ENCODE peak calls at places on chromosomes 13 and 19, in five cellular contexts. One of them, this sample, is unnamed.

GRCh38 chr19:44723952-44724319 is 24.6 kb upstream of the BCL3 start:
- DNase-seq in stimulated activated CD8-positive, alpha-beta memory T cell treated with anti-CD3 and anti-CD28 coated beads, Interleukin-12 subunit alpha, Interleukin-12 subunit beta, amount 100 ng/mL, for 1 hour: peak; percentile 63
- DNase-seq in activated T-cell treated with anti-CD3 and anti-CD28 coated beads for 48 hours: peak; percentile 75
- DNase-seq in NCI-H82: peak; percentile 80
- DNase-seq in PC-3: peak; percentile 86
- DNase-seq in this sample: no peak

GRCh38 chr13:99289674-99290337 is 17.4 kb downstream of the GPR183 start:
- DNase-seq in stimulated activated CD8-positive, alpha-beta memory T cell treated with anti-CD3 and anti-CD28 coated beads, Interleukin-12 subunit alpha, Interleukin-12 subunit beta, amount 100 ng/mL, for 1 hour: no peak
- DNase-seq in activated T-cell treated with anti-CD3 and anti-CD28 coated beads for 48 hours: peak; percentile 57
- DNase-seq in NCI-H82: no peak
- DNase-seq in PC-3: no peak
- DNase-seq in this sample: no peak

GRCh38 chr13:32011971-32012370 is 19.6 kb upstream of the FRY start:
- DNase-seq in stimulated activated CD8-positive, alpha-beta memory T cell treated with anti-CD3 and anti-CD28 coated beads, Interleukin-12 subunit alpha, Interleukin-12 subunit beta, amount 100 ng/mL, for 1 hour: no peak
- DNase-seq in activated T-cell treated with anti-CD3 and anti-CD28 coated beads for 48 hours: no peak
- DNase-seq in NCI-H82: no peak
- DNase-seq in PC-3: no peak
- DNase-seq in this sample: no peak

GRCh38 chr13:113390874-113391497 is 27.1 kb upstream of the GRTP1 start:
- DNase-seq in stimulated activated CD8-positive, alpha-beta memory T cell treated with anti-CD3 and anti-CD28 coated beads, Interleukin-12 subunit alpha, Interleukin-12 subunit beta, amount 100 ng/mL, for 1 hour: no peak
- DNase-seq in activated T-cell treated with anti-CD3 and anti-CD28 coated beads for 48 hours: no peak
- DNase-seq in NCI-H82: peak; percentile 27
- DNase-seq in PC-3: no peak
- DNase-seq in this sample: no peak

GRCh38 chr13:107447591-107447990 is 767.7 kb downstream of the LIG4 start:
- DNase-seq in stimulated activated CD8-positive, alpha-beta memory T cell treated with anti-CD3 and anti-CD28 coated beads, Interleukin-12 subunit alpha, Interleukin-12 subunit beta, amount 100 ng/mL, for 1 hour: no peak
- DNase-seq in activated T-cell treated with anti-CD3 and anti-CD28 coated beads for 48 hours: no peak
- DNase-seq in NCI-H82: no peak
- DNase-seq in PC-3: no peak
- DNase-seq in this sample: no peak

GRCh38 chr19:27905074-27905473 is 1307.9 kb downstream of the UQCRFS1 start:
- DNase-seq in stimulated activated CD8-positive, alpha-beta memory T cell treated with anti-CD3 and anti-CD28 coated beads, Interleukin-12 subunit alpha, Interleukin-12 subunit beta, amount 100 ng/mL, for 1 hour: no peak
- DNase-seq in activated T-cell treated with anti-CD3 and anti-CD28 coated beads for 48 hours: no peak
- DNase-seq in NCI-H82: no peak
- DNase-seq in PC-3: no peak
- DNase-seq in this sample: no peak

GRCh38 chr19:41456342-41456918 is 13.5 kb downstream of the ERICH4 start:
- DNase-seq in stimulated activated CD8-positive, alpha-beta memory T cell treated with anti-CD3 and anti-CD28 coated beads, Interleukin-12 subunit alpha, Interleukin-12 subunit beta, amount 100 ng/mL, for 1 hour: no peak
- DNase-seq in activated T-cell treated with anti-CD3 and anti-CD28 coated beads for 48 hours: no peak
- DNase-seq in NCI-H82: no peak
- DNase-seq in PC-3: no peak
- DNase-seq in this sample: no peak

GRCh38 chr19:15268192-15268927 is 36.1 kb upstream of the EPHX3 start:
- DNase-seq in stimulated activated CD8-positive, alpha-beta memory T cell treated with anti-CD3 and anti-CD28 coated beads, Interleukin-12 subunit alpha, Interleukin-12 subunit beta, amount 100 ng/mL, for 1 hour: no peak
- DNase-seq in activated T-cell treated with anti-CD3 and anti-CD28 coated beads for 48 hours: no peak
- DNase-seq in NCI-H82: no peak
- DNase-seq in PC-3: no peak
- DNase-seq in this sample: no peak

GRCh38 chr19:7550987-7551761 is 15.7 kb downstream of the PNPLA6 start:
- DNase-seq in stimulated activated CD8-positive, alpha-beta memory T cell treated with anti-CD3 and anti-CD28 coated beads, Interleukin-12 subunit alpha, Interleukin-12 subunit beta, amount 100 ng/mL, for 1 hour: no peak
- DNase-seq in activated T-cell treated with anti-CD3 and anti-CD28 coated beads for 48 hours: peak; percentile 27
- DNase-seq in NCI-H82: peak; percentile 78
- DNase-seq in PC-3: peak; percentile 40
- DNase-seq in this sample: no peak

This sample was measured in CMK.